ENCODE peak calls at places on chromosomes 6 and 20, in eight cellular contexts. O is GM13976; D is HCT116; G is HL-60; A is A549; X is endothelial cell; M is neural progenitor cell; C is CD8-positive, alpha-beta T cell. Z is an unnamed sample.

GRCh38 chr6:43242908-43243648 is at the start of gene TTBK1:
- DNase-seq in O (no peak), D (no peak), G (no peak), A (no peak), X (no peak), M (peak), C (peak), Z (no peak)

GRCh38 chr20:10249048-10249770 is 30.6 kb downstream of the SNAP25 start:
- DNase-seq in O (no peak), D (no peak), G (no peak), A (peak), X (no peak), M (no peak), C (no peak), Z (no peak)

GRCh38 chr20:33377366-33377765 is 24.0 kb downstream of the CDK5RAP1 start:
- DNase-seq in O (no peak), D (no peak), G (no peak), A (no peak), X (no peak), M (no peak), C (no peak), Z (no peak)

GRCh38 chr6:150894935-150895686 is 29.6 kb downstream of the MTHFD1L start:
- DNase-seq in O (peak), D (no peak), G (no peak), A (no peak), X (no peak), M (peak), C (no peak), Z (no peak)

GRCh38 chr20:38135641-38136420 is 29.2 kb downstream of the TGM2 start:
- DNase-seq in O (no peak), D (no peak), G (no peak), A (no peak), X (no peak), M (no peak), C (no peak), Z (no peak)

GRCh38 chr6:110761371-110761770 is 53.9 kb downstream of the CDK19 start:
- DNase-seq in O (no peak), D (no peak), G (peak), A (no peak), X (no peak), M (no peak), C (no peak), Z (no peak)

GRCh38 chr20:17226410-17227198 is at the start of gene PCSK2:
- DNase-seq in O (peak), D (no peak), G (no peak), A (peak), X (peak), M (peak), C (no peak), Z (peak)

GRCh38 chr20:53884859-53885654 is 185.3 kb downstream of the BCAS1 start:
- DNase-seq in O (no peak), D (no peak), G (no peak), A (no peak), X (no peak), M (no peak), C (peak), Z (no peak)

GRCh38 chr6:119361209-119361608 is 11.6 kb upstream of the MAN1A1 start:
- DNase-seq in O (no peak), D (no peak), G (no peak), A (no peak), X (no peak), M (no peak), C (no peak), Z (no peak)

GRCh38 chr6:19866199-19866872 is 29.2 kb downstream of the ID4 start:
- DNase-seq in O (no peak), D (no peak), G (no peak), A (no peak), X (no peak), M (no peak), C (no peak), Z (no peak)

GRCh38 chr6:7050911-7051779 is 56.6 kb upstream of the RREB1 start:
- DNase-seq in O (peak), D (no peak), G (peak), A (no peak), X (peak), M (peak), C (peak), Z (no peak)

GRCh38 chr6:77030929-77031674 is 432.2 kb downstream of the HTR1B start:
- DNase-seq in O (no peak), D (no peak), G (no peak), A (no peak), X (no peak), M (no peak), C (no peak), Z (no peak)

GRCh38 chr20:50534567-50534966 is 24.4 kb downstream of the PTPN1 start:
- DNase-seq in O (no peak), D (no peak), G (peak), A (no peak), X (no peak), M (no peak), C (no peak), Z (peak)

GRCh38 chr6:32370510-32370909 is 1.2 kb downstream of the TSBP1 start:
- DNase-seq in O (no peak), D (no peak), G (no peak), A (peak), X (no peak), M (no peak), C (no peak), Z (no peak)

GRCh38 chr20:38473353-38473795 is 731 bp downstream of the RALGAPB start:
- DNase-seq in O (no peak), D (no peak), G (peak), A (no peak), X (no peak), M (peak), C (no peak), Z (no peak)

GRCh38 chr20:19506021-19506420 is 252.0 kb upstream of the RIN2 start:
- DNase-seq in O (no peak), D (no peak), G (no peak), A (no peak), X (no peak), M (no peak), C (no peak), Z (no peak)

GRCh38 chr20:22684072-22684762 is 99.8 kb upstream of the FOXA2 start:
- DNase-seq in O (peak), D (peak), G (peak), A (peak), X (peak), M (peak), C (no peak), Z (peak)

GRCh38 chr6:4802312-4802935 is 26.2 kb downstream of the CDYL start:
- DNase-seq in O (peak), D (no peak), G (no peak), A (no peak), X (no peak), M (no peak), C (no peak), Z (no peak)

GRCh38 chr6:30813623-30814136 is 69.3 kb upstream of the IER3 start:
- DNase-seq in O (no peak), D (no peak), G (no peak), A (no peak), X (no peak), M (no peak), C (no peak), Z (no peak)

GRCh38 chr20:2485662-2486061 is 15.1 kb upstream of the SNRPB start:
- DNase-seq in O (no peak), D (no peak), G (no peak), A (no peak), X (no peak), M (no peak), C (no peak), Z (no peak)

GRCh38 chr6:31400467-31401289 is 2.7 kb upstream of the MICA start:
- DNase-seq in O (peak), D (peak), G (peak), A (no peak), X (peak), M (peak), C (peak), Z (peak)

GRCh38 chr6:76772951-76773350 is 690.3 kb downstream of the HTR1B start:
- DNase-seq in O (no peak), D (no peak), G (no peak), A (no peak), X (no peak), M (no peak), C (no peak), Z (no peak)

GRCh38 chr20:12928755-12929401 is 79.9 kb upstream of the SPTLC3 start:
- DNase-seq in O (no peak), D (no peak), G (no peak), A (no peak), X (no peak), M (no peak), C (no peak), Z (no peak)

GRCh38 chr6:166774770-166775169 is 147.7 kb upstream of the RPS6KA2 start:
- DNase-seq in O (no peak), D (no peak), G (no peak), A (no peak), X (peak), M (no peak), C (no peak), Z (no peak)

GRCh38 chr20:7853493-7853892 is 86.8 kb downstream of the HAO1 start:
- DNase-seq in O (no peak), D (no peak), G (no peak), A (no peak), X (no peak), M (no peak), C (no peak), Z (no peak)

GRCh38 chr20:62239278-62239879 is 1.1 kb downstream of the OSBPL2 start:
- DNase-seq in O (no peak), D (no peak), G (no peak), A (no peak), X (no peak), M (no peak), C (no peak), Z (no peak)

GRCh38 chr20:48295445-48295903 is 510.2 kb upstream of the SULF2 start:
- DNase-seq in O (no peak), D (peak), G (no peak), A (peak), X (peak), M (peak), C (no peak), Z (peak)
- TF ChIP-seq CTCF in O (no peak), D (peak), G (no peak), A (peak), X (no peak), M (peak), C (no peak), Z (peak)

GRCh38 chr20:57265649-57266250 is 691 bp downstream of the BMP7 start:
- DNase-seq in O (no peak), D (no peak), G (no peak), A (no peak), X (peak), M (peak), C (no peak), Z (no peak)
- TF ChIP-seq CTCF in O (no peak), D (no peak), G (no peak), A (no peak), X (no peak), M (no peak), C (no peak), Z (no peak)

DNA sequence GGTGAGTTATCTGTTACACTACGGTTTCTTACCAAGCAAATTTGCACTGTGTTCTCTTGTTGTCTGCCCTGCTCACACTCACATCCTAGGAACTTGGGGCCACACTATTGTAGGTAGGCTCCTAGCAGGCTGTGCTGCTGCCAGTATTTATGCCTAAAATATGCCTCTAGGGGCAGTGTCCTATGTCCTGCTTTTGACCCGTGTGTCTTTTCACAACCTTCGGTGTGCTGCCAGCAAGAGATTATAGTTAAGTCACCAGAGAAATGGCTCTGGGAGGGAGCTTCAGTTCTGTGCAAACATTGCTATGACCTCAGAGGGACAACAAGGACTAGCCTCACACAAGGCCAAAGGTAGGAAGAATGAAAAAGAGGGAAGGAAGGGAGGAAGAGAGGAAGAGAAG is 8.9 kb upstream of the TAAR5 start:
- DNase-seq in O (no peak), D (peak), G (peak), A (peak), X (peak), M (peak), C (no peak), Z (no peak)
- TF ChIP-seq CTCF in O (peak), D (peak), G (peak), A (peak), X (no peak), M (peak), C (no peak), Z (peak)

GRCh38 chr20:52469143-52469542 is 277.6 kb upstream of the ZFP64 start:
- DNase-seq in O (no peak), D (no peak), G (no peak), A (no peak), X (no peak), M (no peak), C (no peak), Z (no peak)
- TF ChIP-seq CTCF in O (no peak), D (no peak), G (no peak), A (no peak), X (no peak), M (no peak), C (no peak), Z (no peak)

GRCh38 chr20:14361509-14362179 is 24.2 kb upstream of the FLRT3 start:
- DNase-seq in O (no peak), D (no peak), G (no peak), A (no peak), X (no peak), M (no peak), C (no peak), Z (no peak)
- TF ChIP-seq CTCF in O (no peak), D (no peak), G (no peak), A (no peak), X (no peak), M (no peak), C (no peak), Z (no peak)